ENCODE peak calls at places on chromosomes 11 and 22, in nine cellular contexts. One of them, this sample, is unnamed.

GRCh38 chr22:38751422-38752346 is 4.1 kb downstream of the SUN2 start:
- DNase-seq in hippocampal formation: no peak
- DNase-seq in brain microvascular endothelial cell: no peak
- DNase-seq in BE2C: no peak
- DNase-seq in kidney: peak; percentile 87
- DNase-seq in naive thymus-derived CD4-positive, alpha-beta T cell: peak; percentile 85
- DNase-seq in germinal center: peak; percentile 78
- DNase-seq in AG09319: no peak
- DNase-seq in heart right ventricle: no peak
- DNase-seq in this sample: no peak

GRCh38 chr11:67544591-67545242 is 21.5 kb upstream of the CABP2 start:
- DNase-seq in BE2C: no peak
- DNase-seq in AG09319: no peak
- DNase-seq in hippocampal formation: no peak
- DNase-seq in brain microvascular endothelial cell: no peak
- DNase-seq in naive thymus-derived CD4-positive, alpha-beta T cell: no peak
- DNase-seq in germinal center: no peak
- DNase-seq in heart right ventricle: no peak
- DNase-seq in kidney: no peak
- DNase-seq in this sample: no peak

GRCh38 chr11:118881130-118881717 is 2.5 kb upstream of the CXCR5 start:
- DNase-seq in kidney: peak; percentile 11
- DNase-seq in brain microvascular endothelial cell: no peak
- DNase-seq in heart right ventricle: no peak
- DNase-seq in hippocampal formation: no peak
- DNase-seq in germinal center: no peak
- DNase-seq in AG09319: no peak
- DNase-seq in naive thymus-derived CD4-positive, alpha-beta T cell: no peak
- DNase-seq in BE2C: no peak
- DNase-seq in this sample: no peak

GRCh38 chr22:23829845-23830372 is 8.9 kb downstream of the DERL3 start:
- DNase-seq in brain microvascular endothelial cell: peak; percentile 67
- DNase-seq in kidney: peak; percentile 2
- DNase-seq in AG09319: peak; percentile 84
- DNase-seq in naive thymus-derived CD4-positive, alpha-beta T cell: no peak
- DNase-seq in germinal center: no peak
- DNase-seq in hippocampal formation: no peak
- DNase-seq in heart right ventricle: no peak
- DNase-seq in BE2C: no peak
- DNase-seq in this sample: peak; percentile 35

GRCh38 chr11:72141066-72141465 is 5.5 kb downstream of the FOLR3 start:
- DNase-seq in hippocampal formation: no peak
- DNase-seq in brain microvascular endothelial cell: peak; percentile 83
- DNase-seq in kidney: no peak
- DNase-seq in AG09319: peak; percentile 43
- DNase-seq in naive thymus-derived CD4-positive, alpha-beta T cell: no peak
- DNase-seq in BE2C: no peak
- DNase-seq in germinal center: no peak
- DNase-seq in heart right ventricle: no peak
- DNase-seq in this sample: no peak

GRCh38 chr22:45544588-45545170 is 42.0 kb downstream of the FBLN1 start:
- DNase-seq in naive thymus-derived CD4-positive, alpha-beta T cell: no peak
- DNase-seq in heart right ventricle: peak; percentile 24
- DNase-seq in BE2C: no peak
- DNase-seq in hippocampal formation: no peak
- DNase-seq in germinal center: no peak
- DNase-seq in AG09319: no peak
- DNase-seq in kidney: no peak
- DNase-seq in brain microvascular endothelial cell: no peak
- DNase-seq in this sample: no peak

GRCh38 chr11:61121917-61122316 is 19.6 kb downstream of the CD5 start:
- DNase-seq in BE2C: no peak
- DNase-seq in naive thymus-derived CD4-positive, alpha-beta T cell: no peak
- DNase-seq in hippocampal formation: no peak
- DNase-seq in germinal center: no peak
- DNase-seq in kidney: no peak
- DNase-seq in brain microvascular endothelial cell: no peak
- DNase-seq in heart right ventricle: no peak
- DNase-seq in AG09319: no peak
- DNase-seq in this sample: no peak

GRCh38 chr11:130097285-130097684 is 27.6 kb downstream of the APLP2 start:
- DNase-seq in brain microvascular endothelial cell: no peak
- DNase-seq in naive thymus-derived CD4-positive, alpha-beta T cell: no peak
- DNase-seq in hippocampal formation: no peak
- DNase-seq in BE2C: no peak
- DNase-seq in kidney: no peak
- DNase-seq in AG09319: no peak
- DNase-seq in heart right ventricle: no peak
- DNase-seq in germinal center: no peak
- DNase-seq in this sample: no peak

GRCh38 chr11:130315354-130315970 is 745 bp upstream of the ZBTB44 start:
- DNase-seq in germinal center: peak; percentile 80
- DNase-seq in naive thymus-derived CD4-positive, alpha-beta T cell: peak; percentile 48
- DNase-seq in kidney: peak; percentile 82
- DNase-seq in BE2C: no peak
- DNase-seq in AG09319: no peak
- DNase-seq in heart right ventricle: peak; percentile 13
- DNase-seq in brain microvascular endothelial cell: no peak
- DNase-seq in hippocampal formation: no peak
- DNase-seq in this sample: peak; percentile 44

GRCh38 chr11:111336582-111337256 is 38.4 kb downstream of the POU2AF3 start:
- DNase-seq in naive thymus-derived CD4-positive, alpha-beta T cell: no peak
- DNase-seq in brain microvascular endothelial cell: no peak
- DNase-seq in AG09319: peak; percentile 93
- DNase-seq in hippocampal formation: no peak
- DNase-seq in heart right ventricle: no peak
- DNase-seq in BE2C: no peak
- DNase-seq in germinal center: no peak
- DNase-seq in kidney: no peak
- DNase-seq in this sample: no peak

GRCh38 chr11:130022799-130023198 is 20.2 kb upstream of the PRDM10 start:
- DNase-seq in germinal center: no peak
- DNase-seq in hippocampal formation: no peak
- DNase-seq in kidney: no peak
- DNase-seq in heart right ventricle: no peak
- DNase-seq in brain microvascular endothelial cell: no peak
- DNase-seq in naive thymus-derived CD4-positive, alpha-beta T cell: no peak
- DNase-seq in BE2C: no peak
- DNase-seq in AG09319: no peak
- DNase-seq in this sample: no peak

GRCh38 chr11:125264091-125265022 is 99.8 kb downstream of the PKNOX2 start:
- DNase-seq in BE2C: no peak
- DNase-seq in hippocampal formation: no peak
- DNase-seq in brain microvascular endothelial cell: no peak
- DNase-seq in naive thymus-derived CD4-positive, alpha-beta T cell: no peak
- DNase-seq in AG09319: no peak
- DNase-seq in kidney: no peak
- DNase-seq in germinal center: no peak
- DNase-seq in heart right ventricle: no peak
- DNase-seq in this sample: no peak

GRCh38 chr22:48717883-48718817 is 1109.5 kb downstream of the BRD1 start:
- DNase-seq in BE2C: no peak
- DNase-seq in heart right ventricle: no peak
- DNase-seq in kidney: peak; percentile 52
- DNase-seq in AG09319: no peak
- DNase-seq in naive thymus-derived CD4-positive, alpha-beta T cell: no peak
- DNase-seq in hippocampal formation: no peak
- DNase-seq in germinal center: no peak
- DNase-seq in brain microvascular endothelial cell: no peak
- DNase-seq in this sample: no peak

GRCh38 chr11:126483796-126484195 is 128.3 kb downstream of the ST3GAL4 start:
- DNase-seq in heart right ventricle: no peak
- DNase-seq in kidney: no peak
- DNase-seq in naive thymus-derived CD4-positive, alpha-beta T cell: no peak
- DNase-seq in brain microvascular endothelial cell: no peak
- DNase-seq in hippocampal formation: no peak
- DNase-seq in germinal center: no peak
- DNase-seq in BE2C: no peak
- DNase-seq in AG09319: no peak
- DNase-seq in this sample: no peak

GRCh38 chr22:44449061-44449682 is 48.9 kb downstream of the RTL6 start:
- DNase-seq in germinal center: no peak
- DNase-seq in AG09319: peak; percentile 68
- DNase-seq in hippocampal formation: no peak
- DNase-seq in heart right ventricle: no peak
- DNase-seq in kidney: peak; percentile 64
- DNase-seq in naive thymus-derived CD4-positive, alpha-beta T cell: no peak
- DNase-seq in brain microvascular endothelial cell: peak; percentile 75
- DNase-seq in BE2C: no peak
- DNase-seq in this sample: no peak

GRCh38 chr11:10268746-10269487 is 25.1 kb downstream of the SBF2 start:
- DNase-seq in kidney: no peak
- DNase-seq in germinal center: no peak
- DNase-seq in brain microvascular endothelial cell: peak; percentile 16
- DNase-seq in heart right ventricle: no peak
- DNase-seq in BE2C: no peak
- DNase-seq in hippocampal formation: no peak
- DNase-seq in AG09319: no peak
- DNase-seq in naive thymus-derived CD4-positive, alpha-beta T cell: no peak
- DNase-seq in this sample: no peak

GRCh38 chr11:7593476-7593875 is 79.7 kb downstream of the PPFIBP2 start:
- DNase-seq in hippocampal formation: no peak
- DNase-seq in kidney: no peak
- DNase-seq in germinal center: no peak
- DNase-seq in heart right ventricle: no peak
- DNase-seq in naive thymus-derived CD4-positive, alpha-beta T cell: no peak
- DNase-seq in brain microvascular endothelial cell: no peak
- DNase-seq in BE2C: no peak
- DNase-seq in AG09319: no peak
- DNase-seq in this sample: peak; percentile 37

GRCh38 chr11:95877288-95877687 is 46.6 kb downstream of the MTMR2 start:
- DNase-seq in AG09319: peak; percentile 95
- DNase-seq in BE2C: no peak
- DNase-seq in germinal center: no peak
- DNase-seq in kidney: no peak
- DNase-seq in heart right ventricle: no peak
- DNase-seq in hippocampal formation: no peak
- DNase-seq in naive thymus-derived CD4-positive, alpha-beta T cell: no peak
- DNase-seq in brain microvascular endothelial cell: peak; percentile 94
- DNase-seq in this sample: no peak

GRCh38 chr22:36457688-36458450 is 23.6 kb downstream of the TXN2 start:
- DNase-seq in naive thymus-derived CD4-positive, alpha-beta T cell: no peak
- DNase-seq in AG09319: peak; percentile 27
- DNase-seq in kidney: peak; percentile 94
- DNase-seq in brain microvascular endothelial cell: no peak
- DNase-seq in heart right ventricle: peak; percentile 86
- DNase-seq in hippocampal formation: no peak
- DNase-seq in germinal center: no peak
- DNase-seq in BE2C: no peak
- DNase-seq in this sample: no peak

GRCh38 chr11:2466069-2466801 is 21.4 kb downstream of the KCNQ1 start:
- DNase-seq in naive thymus-derived CD4-positive, alpha-beta T cell: no peak
- DNase-seq in germinal center: no peak
- DNase-seq in heart right ventricle: no peak
- DNase-seq in brain microvascular endothelial cell: no peak
- DNase-seq in hippocampal formation: no peak
- DNase-seq in kidney: no peak
- DNase-seq in BE2C: no peak
- DNase-seq in AG09319: no peak
- DNase-seq in this sample: no peak

GRCh38 chr11:6418958-6419611 is at the start of gene APBB1:
- DNase-seq in BE2C: peak; percentile 66
- DNase-seq in heart right ventricle: peak; percentile 63
- DNase-seq in hippocampal formation: peak; percentile 59
- DNase-seq in AG09319: no peak
- DNase-seq in germinal center: peak; percentile 83
- DNase-seq in kidney: peak; percentile 86
- DNase-seq in naive thymus-derived CD4-positive, alpha-beta T cell: peak; percentile 83
- DNase-seq in brain microvascular endothelial cell: peak; percentile 47
- DNase-seq in this sample: peak; percentile 96

GRCh38 chr11:35247428-35247827 is 108.5 kb downstream of the CD44 start:
- DNase-seq in hippocampal formation: no peak
- DNase-seq in naive thymus-derived CD4-positive, alpha-beta T cell: peak; percentile 86
- DNase-seq in kidney: no peak
- DNase-seq in brain microvascular endothelial cell: no peak
- DNase-seq in AG09319: no peak
- DNase-seq in germinal center: no peak
- DNase-seq in heart right ventricle: no peak
- DNase-seq in BE2C: no peak
- DNase-seq in this sample: no peak

GRCh38 chr11:10436224-10436623 is 18.8 kb upstream of the AMPD3 start:
- DNase-seq in heart right ventricle: no peak
- DNase-seq in naive thymus-derived CD4-positive, alpha-beta T cell: no peak
- DNase-seq in kidney: no peak
- DNase-seq in brain microvascular endothelial cell: no peak
- DNase-seq in BE2C: no peak
- DNase-seq in germinal center: no peak
- DNase-seq in AG09319: no peak
- DNase-seq in hippocampal formation: no peak
- DNase-seq in this sample: no peak

GRCh38 chr11:128052912-128053641 is 534.3 kb downstream of the ETS1 start:
- DNase-seq in germinal center: no peak
- DNase-seq in naive thymus-derived CD4-positive, alpha-beta T cell: peak; percentile 61
- DNase-seq in heart right ventricle: no peak
- DNase-seq in BE2C: no peak
- DNase-seq in hippocampal formation: no peak
- DNase-seq in brain microvascular endothelial cell: peak; percentile 74
- DNase-seq in kidney: no peak
- DNase-seq in AG09319: peak; percentile 49
- DNase-seq in this sample: peak; percentile 15

GRCh38 chr11:63599211-63600122 is 14.8 kb downstream of the PLAAT3 start:
- DNase-seq in germinal center: no peak
- DNase-seq in heart right ventricle: no peak
- DNase-seq in AG09319: peak; percentile 19
- DNase-seq in kidney: no peak
- DNase-seq in naive thymus-derived CD4-positive, alpha-beta T cell: no peak
- DNase-seq in BE2C: no peak
- DNase-seq in hippocampal formation: peak; percentile 71
- DNase-seq in brain microvascular endothelial cell: peak; percentile 91
- DNase-seq in this sample: peak; percentile 34

This sample was measured in SK-N-SH.